ENCODE peak calls at places on chromosomes 6 and 20, in nine cellular contexts. E is uterus, A is RWPE2, D is neural progenitor cell, S is HepG2, J is heart left ventricle, B is Peyer's patch, O is hepatocyte, G is lung. K is an unnamed sample.

GRCh38 chr6:3915076-3915791 is 66.1 kb downstream of the FAM50B start:
- DNase-seq in S (no peak), E (no peak), A (no peak), O (no peak), D (no peak), G (no peak), J (no peak), B (no peak), K (no peak)

GRCh38 chr6:7819641-7820040 is 90.9 kb downstream of the TXNDC5 start:
- DNase-seq in O (no peak), A (no peak), E (no peak), D (no peak), J (no peak), G (no peak), S (no peak), B (no peak), K (no peak)

GRCh38 chr20:2005359-2005758 is 11.5 kb upstream of the PDYN start:
- DNase-seq in S (no peak), D (no peak), E (no peak), O (no peak), G (no peak), A (no peak), J (no peak), B (no peak), K (no peak)

GRCh38 chr6:119119989-119120388 is 41.5 kb upstream of the FAM184A start:
- DNase-seq in E (no peak), O (no peak), A (no peak), J (no peak), D (no peak), S (no peak), G (no peak), B (no peak), K (no peak)

GRCh38 chr6:88585081-88585692 is 378.2 kb downstream of the RNGTT start:
- DNase-seq in S (no peak), A (no peak), B (no peak), E (no peak), O (no peak), G (no peak), J (no peak), D (no peak), K (no peak)

GRCh38 chr6:5401845-5402738 is 140.8 kb downstream of the FARS2 start:
- DNase-seq in O (no peak), A (no peak), G (no peak), B (no peak), D (peak; percentile 23), S (peak; percentile 19), J (no peak), E (no peak), K (no peak)

GRCh38 chr20:23350007-23350854 is at the start of gene NXT1:
- DNase-seq in D (peak; percentile 97), E (peak; percentile 98), A (peak; percentile 97), O (peak; percentile 98), J (peak; percentile 97), S (peak; percentile 100), B (peak; percentile 95), G (peak; percentile 96), K (peak; percentile 98)

GRCh38 chr6:22906091-22906549 is 336.8 kb downstream of the HDGFL1 start:
- DNase-seq in A (no peak), S (no peak), E (no peak), G (no peak), O (peak; percentile 44), B (no peak), J (no peak), D (peak; percentile 24), K (no peak)

GRCh38 chr20:24872291-24873014 is 76.6 kb upstream of the CST7 start:
- DNase-seq in G (peak; percentile 28), O (no peak), B (no peak), E (no peak), D (no peak), A (no peak), S (no peak), J (no peak), K (no peak)

GRCh38 chr6:508614-509013 is 117.1 kb downstream of the IRF4 start:
- DNase-seq in B (no peak), D (no peak), S (no peak), E (no peak), O (no peak), J (no peak), G (no peak), A (no peak), K (no peak)

GRCh38 chr6:49406241-49406970 is 56.6 kb downstream of the MMUT start:
- DNase-seq in E (no peak), G (no peak), O (no peak), B (no peak), A (no peak), J (no peak), S (no peak), D (peak; percentile 73), K (no peak)

GRCh38 chr20:55977723-55978481 is 27.4 kb downstream of the CBLN4 start:
- DNase-seq in E (peak; percentile 39), J (no peak), G (peak; percentile 86), A (no peak), S (no peak), D (no peak), B (no peak), O (no peak), K (no peak)
- H3K9me3 ChIP-seq in E (no peaks in the 10 kb centered on the region), J (no peaks in the 10 kb centered on the region), G (no peaks in the 10 kb centered on the region), A (no peaks in the 10 kb centered on the region), S (peaks cover 100% of the 10 kb centered on the region), D (peaks cover 4% of the 10 kb centered on the region), B (no peaks in the 10 kb centered on the region), O (no peaks in the 10 kb centered on the region), K (no peaks in the 10 kb centered on the region)

GRCh38 chr20:63951398-63952209 is 4.6 kb downstream of the UCKL1 start:
- DNase-seq in E (no peak), A (no peak), G (no peak), D (no peak), B (peak; percentile 84), S (no peak), O (no peak), J (no peak), K (peak; percentile 51)

GRCh38 chr20:63953764-63954429 is 2.3 kb downstream of the UCKL1 start:
- DNase-seq in A (no peak), J (no peak), D (no peak), E (no peak), S (no peak), B (no peak), O (no peak), G (no peak), K (no peak)

GRCh38 chr20:63950701-63951397 is 5.4 kb downstream of the UCKL1 start:
- DNase-seq in E (no peak), A (peak; percentile 85), O (no peak), B (no peak), J (peak; percentile 66), S (no peak), G (no peak), D (no peak), K (no peak)

GRCh38 chr20:63952769-63953168 is 3.4 kb downstream of the UCKL1 start:
- DNase-seq in B (no peak), A (no peak), E (no peak), D (no peak), J (no peak), S (no peak), G (no peak), O (no peak), K (no peak)

DNA sequence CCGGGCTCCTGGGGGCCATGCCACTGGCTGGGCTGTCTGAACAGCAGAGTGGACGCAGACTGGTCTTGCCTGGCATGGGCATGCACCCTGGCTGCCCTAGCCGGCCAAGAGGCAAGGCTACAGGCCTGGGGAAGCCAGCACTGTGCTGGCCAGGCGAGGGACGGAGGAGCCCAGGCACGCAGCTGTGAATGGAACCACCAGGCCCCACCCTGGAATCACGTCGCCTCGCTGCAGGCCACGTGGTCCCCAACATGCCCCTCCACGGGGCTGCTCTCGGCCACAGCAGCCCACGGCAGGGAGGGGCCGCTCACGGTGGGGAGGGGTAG is 4.0 kb downstream of the UCKL1 start:
- DNase-seq in E (no peak), B (no peak), D (no peak), J (no peak), G (no peak), S (no peak), O (no peak), A (peak; percentile 87), K (no peak)
- H3K4me1 ChIP-seq in E (peaks cover 13% of the 10 kb centered on the region), B (peaks cover 26% of the 10 kb centered on the region), D (peaks cover 19% of the 10 kb centered on the region), J (peaks cover 65% of the 10 kb centered on the region), G (peaks cover 4% of the 10 kb centered on the region), S (peaks cover 69% of the 10 kb centered on the region), O (peaks cover 26% of the 10 kb centered on the region), A (peaks cover 9% of the 10 kb centered on the region), K (peaks cover 57% of the 10 kb centered on the region)

DNA sequence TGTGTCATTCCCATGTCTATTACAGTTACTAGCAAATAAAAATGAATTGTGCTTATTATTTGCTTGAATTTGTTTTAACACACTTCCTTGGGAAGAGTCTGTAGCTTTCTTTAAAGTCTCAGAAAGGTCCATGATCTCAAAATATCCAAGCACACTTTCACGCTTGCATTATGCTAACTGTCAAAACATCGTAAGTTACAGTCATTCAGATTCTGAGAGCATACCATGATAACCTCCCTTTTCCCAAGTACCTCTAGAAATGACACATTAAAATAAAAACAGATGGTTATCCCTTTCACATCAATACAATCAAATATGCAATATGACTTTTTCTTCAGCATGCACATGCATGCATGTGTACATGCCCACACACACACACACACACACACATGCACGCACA is 1044.4 kb upstream of the MAP3K7 start:
- DNase-seq in B (no peak), S (no peak), A (no peak), J (no peak), O (no peak), E (no peak), D (no peak), G (no peak), K (no peak)
- H3K4me3 ChIP-seq in B (no peak overlapping the region), S (no peak overlapping the region), A (no peak overlapping the region), J (no peak overlapping the region), O (no peak overlapping the region), E (no peak overlapping the region), D (no peak overlapping the region), G (no peak overlapping the region), K (no peak overlapping the region)

GRCh38 chr6:34072727-34073126 is 73.2 kb downstream of the GRM4 start:
- DNase-seq in D (no peak), J (no peak), A (no peak), G (no peak), B (no peak), S (no peak), O (no peak), E (no peak), K (no peak)
- H3K9me3 ChIP-seq in D (no peaks in the 10 kb centered on the region), J (no peaks in the 10 kb centered on the region), A (no peaks in the 10 kb centered on the region), G (no peaks in the 10 kb centered on the region), B (no peaks in the 10 kb centered on the region), S (peaks cover 18% of the 10 kb centered on the region), O (no peaks in the 10 kb centered on the region), E (no peaks in the 10 kb centered on the region), K (no peaks in the 10 kb centered on the region)

GRCh38 chr6:170554086-170554887 is at the start of gene TBP:
- DNase-seq in D (peak; percentile 99), G (peak; percentile 99), O (peak; percentile 98), S (peak; percentile 100), B (peak; percentile 98), A (peak; percentile 96), E (peak; percentile 98), J (peak; percentile 99), K (peak; percentile 98)
- H3K4me1 ChIP-seq in D (peaks cover 23% of the 10 kb centered on the region), G (peaks cover 18% of the 10 kb centered on the region), O (peaks cover 22% of the 10 kb centered on the region), S (peaks cover 50% of the 10 kb centered on the region), B (no peaks in the 10 kb centered on the region), A (peaks cover 11% of the 10 kb centered on the region), E (peaks cover 14% of the 10 kb centered on the region), J (peaks cover 28% of the 10 kb centered on the region), K (peaks cover 27% of the 10 kb centered on the region)

GRCh38 chr20:61803903-61804804 is 261.5 kb downstream of the TAF4 start:
- DNase-seq in A (peak; percentile 85), O (no peak), D (peak; percentile 29), G (no peak), S (no peak), E (no peak), B (peak; percentile 39), J (no peak), K (no peak)
- H3K4me3 ChIP-seq in A (no peak overlapping the region), O (no peak overlapping the region), D (no peak overlapping the region), G (no peak overlapping the region), S (no peak overlapping the region), E (no peak overlapping the region), B (no peak overlapping the region), J (no peak overlapping the region), K (peak overlapping the region; percentile 3)

K was measured in prostate gland.